ENCODE peak calls at places on chromosomes 2 and 18, in seven cellular contexts. B is EH; W is GDM1; D is NCI-H345; K is stimulated activated CD8-positive, alpha-beta memory T cell treated with anti-CD3 and anti-CD28 coated beads, Interleukin-15, amount 100 ng/mL, for 24 hours; A is G401; G is T-cell. F is an unnamed sample.

GRCh38 chr2:21642647-21643046 is 518.9 kb downstream of the TDRD15 start:
- DNase-seq in D (no peak), W (no peak), B (peak), K (no peak), A (no peak), G (no peak), F (no peak)

GRCh38 chr2:10229462-10230099 is 73.1 kb upstream of the HPCAL1 start:
- DNase-seq in B (no peak), D (no peak), A (no peak), G (no peak), W (no peak), K (no peak), F (no peak)

GRCh38 chr2:237980087-237980486 is 13.3 kb downstream of the UBE2F start:
- DNase-seq in B (no peak), W (no peak), D (no peak), A (no peak), G (no peak), K (no peak), F (no peak)

GRCh38 chr2:171864357-171864985 is 29.6 kb downstream of the SLC25A12 start:
- DNase-seq in B (no peak), K (no peak), A (no peak), W (no peak), D (no peak), G (no peak), F (no peak)

GRCh38 chr2:157940024-157940423 is 63.9 kb upstream of the ACVR1 start:
- DNase-seq in G (no peak), K (no peak), B (no peak), A (no peak), D (no peak), W (no peak), F (no peak)

GRCh38 chr2:110126926-110127325 is 11.3 kb upstream of the MALL start:
- DNase-seq in B (no peak), A (no peak), G (no peak), W (no peak), K (no peak), D (peak), F (no peak)

GRCh38 chr2:40783704-40784103 is 331.8 kb upstream of the SLC8A1 start:
- DNase-seq in D (no peak), W (no peak), A (no peak), B (peak), K (no peak), G (no peak), F (no peak)

GRCh38 chr18:4096501-4096900 is 358.6 kb downstream of the DLGAP1 start:
- DNase-seq in B (no peak), D (no peak), A (no peak), W (no peak), G (no peak), K (no peak), F (no peak)

GRCh38 chr2:20424300-20425290 is 22.3 kb upstream of the RHOB start:
- DNase-seq in D (no peak), B (peak), K (no peak), A (no peak), W (peak), G (no peak), F (peak)

GRCh38 chr2:69171070-69171811 is 158.3 kb downstream of the ANTXR1 start:
- DNase-seq in W (no peak), B (peak), K (no peak), D (no peak), G (no peak), A (no peak), F (no peak)

GRCh38 chr18:77098033-77098432 is 34.5 kb downstream of the MBP start:
- DNase-seq in K (no peak), A (no peak), D (no peak), W (no peak), G (no peak), B (peak), F (no peak)

GRCh38 chr18:830315-830901 is 18.4 kb upstream of the YES1 start:
- DNase-seq in K (no peak), A (no peak), D (peak), G (peak), W (peak), B (peak), F (peak)

GRCh38 chr2:26086155-26086634 is 52.3 kb downstream of the RAB10 start:
- DNase-seq in A (no peak), W (no peak), K (no peak), B (peak), D (no peak), G (no peak), F (no peak)

GRCh38 chr2:98805412-98806265 is 74.7 kb upstream of the MGAT4A start:
- DNase-seq in K (no peak), A (no peak), G (no peak), D (no peak), W (peak), B (peak), F (no peak)

GRCh38 chr18:75304678-75305557 is 94.3 kb downstream of the TSHZ1 start:
- DNase-seq in D (no peak), K (no peak), W (no peak), B (no peak), A (no peak), G (no peak), F (no peak)

GRCh38 chr2:221467610-221468009 is 104.5 kb downstream of the EPHA4 start:
- DNase-seq in K (no peak), A (no peak), G (no peak), B (peak), D (no peak), W (no peak), F (no peak)

GRCh38 chr2:109270758-109271305 is 141.8 kb downstream of the SH3RF3 start:
- DNase-seq in B (no peak), W (no peak), D (peak), K (no peak), A (no peak), G (no peak), F (no peak)

GRCh38 chr2:222535477-222535876 is 111.1 kb downstream of the SGPP2 start:
- DNase-seq in G (no peak), B (no peak), A (peak), D (no peak), K (no peak), W (no peak), F (no peak)

GRCh38 chr2:42770288-42771131 is 6.6 kb upstream of the OXER1 start:
- DNase-seq in W (no peak), B (peak), A (peak), G (no peak), D (no peak), K (no peak), F (peak)

GRCh38 chr2:119482481-119483394 is 41.5 kb downstream of the SCTR start:
- DNase-seq in G (no peak), A (no peak), K (no peak), W (no peak), B (no peak), D (no peak), F (no peak)

GRCh38 chr18:32735781-32736180 is 37.0 kb downstream of the KLHL14 start:
- DNase-seq in A (no peak), W (no peak), B (no peak), G (no peak), D (no peak), K (no peak), F (no peak)

GRCh38 chr2:83016343-83017110 is 1442.6 kb downstream of the SUCLG1 start:
- DNase-seq in A (no peak), W (no peak), D (no peak), B (no peak), G (no peak), K (no peak), F (no peak)

GRCh38 chr2:173048530-173048900 is 27.1 kb upstream of the MAP3K20 start:
- DNase-seq in W (no peak), B (no peak), D (no peak), G (no peak), K (no peak), A (no peak), F (no peak)

GRCh38 chr2:240716130-240716798 is 24.6 kb downstream of the AQP12A start:
- DNase-seq in W (no peak), A (no peak), B (no peak), D (no peak), G (no peak), K (no peak), F (no peak)

GRCh38 chr18:43847164-43848091 is 570.1 kb upstream of the SYT4 start:
- DNase-seq in W (no peak), G (no peak), K (no peak), D (no peak), A (no peak), B (peak), F (no peak)

GRCh38 chr2:206614825-206615224 is 27.5 kb upstream of the FAM237A start:
- DNase-seq in G (no peak), W (no peak), A (no peak), D (no peak), B (peak), K (no peak), F (peak)

GRCh38 chr2:56714400-56714799 is 530.6 kb downstream of the CCDC85A start:
- DNase-seq in W (no peak), B (peak), K (no peak), G (no peak), A (no peak), D (no peak), F (no peak)

GRCh38 chr2:142531375-142531774 is 346.1 kb upstream of the KYNU start:
- DNase-seq in G (no peak), W (no peak), B (no peak), K (no peak), A (no peak), D (no peak), F (no peak)

GRCh38 chr18:77138270-77138669 is 5.7 kb upstream of the MBP start:
- DNase-seq in A (peak), G (no peak), B (no peak), K (no peak), D (no peak), W (no peak), F (no peak)

GRCh38 chr18:78192044-78192443 is 787.6 kb upstream of the SALL3 start:
- DNase-seq in B (no peak), D (peak), A (peak), K (no peak), W (no peak), G (no peak), F (no peak)

GRCh38 chr2:46485002-46485401 is 5.6 kb downstream of the TMEM247 start:
- DNase-seq in G (no peak), D (no peak), A (peak), B (no peak), K (no peak), W (no peak), F (no peak)

GRCh38 chr2:10880586-10881321 is 31.0 kb upstream of the KCNF1 start:
- DNase-seq in K (no peak), G (no peak), B (no peak), W (no peak), D (no peak), A (no peak), F (no peak)

GRCh38 chr2:26251893-26252292 is 7.2 kb downstream of the HADHB start:
- DNase-seq in W (no peak), G (no peak), B (no peak), D (peak), K (no peak), A (peak), F (no peak)

GRCh38 chr2:188333751-188334524 is 42.3 kb downstream of the GULP1 start:
- DNase-seq in A (no peak), G (no peak), K (no peak), W (no peak), D (no peak), B (peak), F (no peak)

GRCh38 chr2:157404363-157404762 is 39.5 kb downstream of the CYTIP start:
- DNase-seq in A (no peak), D (no peak), K (no peak), W (peak), B (no peak), G (peak), F (no peak)

GRCh38 chr2:232525796-232526195 is at the start of gene CHRND:
- DNase-seq in A (no peak), G (no peak), B (peak), W (no peak), D (peak), K (no peak), F (no peak)

GRCh38 chr18:35024965-35025364 is 16.2 kb upstream of the MAPRE2 start:
- DNase-seq in A (no peak), W (no peak), K (no peak), B (peak), G (no peak), D (no peak), F (no peak)